ENCODE peak calls at places on chromosome 21, in eight cellular contexts. X is GM12892, S is IMR-90, N is A549, G is lower leg skin, U is breast epithelium, K is tibial nerve, T is adrenal gland. Z is an unnamed sample.

GRCh38 chr21:40254540-40255455 is 387.6 kb downstream of the PCP4 start:
- DNase-seq in K (no peak), N (no peak), G (no peak), S (no peak), T (peak), U (no peak), X (no peak), Z (no peak)

GRCh38 chr21:21045538-21045937 is 47.3 kb downstream of the NCAM2 start:
- DNase-seq in N (no peak), K (no peak), X (no peak), S (peak), G (no peak), T (no peak), U (no peak), Z (no peak)

GRCh38 chr21:22278366-22278765 is 1280.2 kb downstream of the NCAM2 start:
- DNase-seq in T (no peak), N (no peak), S (no peak), U (no peak), X (no peak), K (no peak), G (no peak), Z (no peak)

GRCh38 chr21:39681845-39682244 is 63.1 kb upstream of the IGSF5 start:
- DNase-seq in X (no peak), G (no peak), N (no peak), K (no peak), S (peak), U (no peak), T (no peak), Z (no peak)

GRCh38 chr21:39518055-39518844 is 66.5 kb downstream of the SH3BGR start:
- DNase-seq in S (peak), X (peak), U (peak), T (peak), G (no peak), K (no peak), N (peak), Z (peak)

GRCh38 chr21:38958940-38959685 is 153.4 kb downstream of the ETS2 start:
- DNase-seq in N (no peak), K (no peak), T (peak), X (no peak), S (peak), G (no peak), U (no peak), Z (no peak)

GRCh38 chr21:17660449-17660848 is 47.7 kb upstream of the BTG3 start:
- DNase-seq in S (no peak), G (no peak), T (no peak), N (no peak), U (no peak), X (no peak), K (no peak), Z (no peak)

GRCh38 chr21:39904457-39904856 is 37.2 kb downstream of the PCP4 start:
- DNase-seq in X (no peak), N (no peak), S (no peak), K (no peak), G (peak), U (no peak), T (no peak), Z (no peak)

GRCh38 chr21:39021475-39021832 is 161.8 kb downstream of the PSMG1 start:
- DNase-seq in K (no peak), X (no peak), U (no peak), S (no peak), N (no peak), G (no peak), T (no peak), Z (no peak)

GRCh38 chr21:45359451-45360217 is 45.3 kb upstream of the COL18A1 start:
- DNase-seq in U (no peak), K (no peak), N (no peak), G (no peak), X (no peak), S (no peak), T (no peak), Z (no peak)

GRCh38 chr21:38170283-38170682 is 86.5 kb upstream of the KCNJ15 start:
- DNase-seq in K (no peak), X (no peak), T (peak), S (peak), N (no peak), G (no peak), U (no peak), Z (no peak)

GRCh38 chr21:37829043-37829442 is 87.2 kb downstream of the KCNJ6 start:
- DNase-seq in T (no peak), N (no peak), U (no peak), X (no peak), G (no peak), K (no peak), S (no peak), Z (no peak)

GRCh38 chr21:17931080-17931479 is 111.9 kb upstream of the C21orf91 start:
- DNase-seq in T (no peak), S (no peak), K (no peak), G (no peak), U (no peak), X (no peak), N (no peak), Z (peak)

GRCh38 chr21:21907271-21907670 is 909.1 kb downstream of the NCAM2 start:
- DNase-seq in X (no peak), K (no peak), U (no peak), G (no peak), T (no peak), N (no peak), S (no peak), Z (no peak)

GRCh38 chr21:38097789-38098188 is 159.0 kb upstream of the KCNJ15 start:
- DNase-seq in K (no peak), S (no peak), T (no peak), X (no peak), N (no peak), U (no peak), G (no peak), Z (no peak)

GRCh38 chr21:38972078-38972477 is 166.3 kb downstream of the ETS2 start:
- DNase-seq in S (no peak), X (no peak), U (no peak), T (no peak), K (no peak), N (no peak), G (no peak), Z (no peak)

GRCh38 chr21:27759091-27759659 is 792.3 kb upstream of the ADAMTS5 start:
- DNase-seq in N (no peak), X (no peak), U (no peak), K (no peak), S (no peak), T (peak), G (no peak), Z (no peak)

GRCh38 chr21:25176637-25177412 is 430.5 kb downstream of the MRPL39 start:
- DNase-seq in G (no peak), X (no peak), K (no peak), T (no peak), N (no peak), S (peak), U (no peak), Z (no peak)

GRCh38 chr21:38915546-38915945 is 109.8 kb downstream of the ETS2 start:
- DNase-seq in S (no peak), G (peak), X (no peak), T (no peak), N (no peak), K (no peak), U (no peak), Z (no peak)

GRCh38 chr21:25895565-25896205 is 160.9 kb downstream of the GABPA start:
- DNase-seq in K (no peak), S (peak), G (no peak), U (no peak), T (peak), N (no peak), X (no peak), Z (no peak)

GRCh38 chr21:25387665-25388064 is 219.6 kb downstream of the MRPL39 start:
- DNase-seq in N (no peak), G (no peak), S (no peak), T (no peak), X (no peak), K (no peak), U (no peak), Z (no peak)

GRCh38 chr21:40340357-40340756 is 473.1 kb downstream of the PCP4 start:
- DNase-seq in T (no peak), G (no peak), N (no peak), X (no peak), U (no peak), S (no peak), K (no peak), Z (no peak)

GRCh38 chr21:43865471-43866181 is 603 bp downstream of the AGPAT3 start:
- DNase-seq in T (peak), X (peak), U (no peak), S (peak), N (peak), K (no peak), G (no peak), Z (peak)
- TF ChIP-seq POLR2A in T (no peak), X (no peak), U (no peak), S (no peak), N (no peak), K (no peak), G (no peak), Z (no peak)

GRCh38 chr21:34864370-34865209 is 184.5 kb downstream of the RUNX1 start:
- DNase-seq in G (no peak), T (no peak), K (no peak), U (no peak), S (no peak), X (no peak), N (no peak), Z (no peak)
- TF ChIP-seq POLR2A in G (no peak), T (no peak), K (no peak), U (no peak), S (peak), X (no peak), N (no peak), Z (no peak)

DNA sequence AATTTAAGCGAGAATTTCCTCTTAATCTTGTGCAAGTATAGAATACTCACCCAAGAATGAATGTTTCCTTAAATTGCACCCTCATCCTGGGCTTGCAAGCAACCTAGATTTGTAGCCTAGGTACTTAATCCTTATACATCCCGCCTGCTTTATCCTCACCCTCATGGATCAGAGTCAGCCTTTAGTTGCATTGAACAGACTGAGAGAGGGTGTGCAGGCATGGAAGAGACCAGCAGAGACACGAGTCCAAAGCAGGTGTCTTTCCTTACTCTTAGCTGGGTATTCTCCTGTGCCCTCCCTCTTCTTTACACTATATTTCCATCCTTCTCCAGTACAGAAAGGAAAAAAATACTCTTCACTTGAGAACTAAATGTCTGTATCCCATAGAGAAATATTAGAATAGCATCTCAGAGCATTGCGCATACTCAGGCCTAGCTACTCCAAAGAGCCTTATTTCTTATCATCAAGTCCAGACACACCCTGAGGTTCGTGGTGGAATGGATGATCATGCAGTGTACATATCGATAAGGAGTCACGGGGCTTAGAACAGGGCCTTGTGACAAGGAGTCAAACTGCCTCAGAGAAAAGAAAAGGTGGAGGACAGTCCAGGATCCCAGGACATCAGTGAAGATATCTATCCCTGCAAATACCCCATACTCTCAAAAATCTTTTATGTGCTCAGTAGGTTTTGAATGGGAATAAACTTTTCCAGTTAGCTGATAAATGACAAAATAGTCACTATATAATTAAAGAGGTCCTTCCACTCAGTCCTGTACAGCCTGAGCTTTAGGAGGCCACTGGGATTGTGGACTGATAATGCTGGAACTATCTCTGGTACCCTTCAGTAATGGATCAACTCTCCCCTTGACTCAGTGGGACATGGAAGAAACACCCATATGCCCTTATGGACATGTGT is 297.9 kb downstream of the GRIK1 start:
- DNase-seq in K (no peak), T (no peak), N (no peak), X (no peak), U (no peak), G (no peak), S (no peak), Z (no peak)
- TF ChIP-seq POLR2A in K (no peak), T (no peak), N (no peak), X (no peak), U (no peak), G (no peak), S (no peak), Z (no peak)

DNA sequence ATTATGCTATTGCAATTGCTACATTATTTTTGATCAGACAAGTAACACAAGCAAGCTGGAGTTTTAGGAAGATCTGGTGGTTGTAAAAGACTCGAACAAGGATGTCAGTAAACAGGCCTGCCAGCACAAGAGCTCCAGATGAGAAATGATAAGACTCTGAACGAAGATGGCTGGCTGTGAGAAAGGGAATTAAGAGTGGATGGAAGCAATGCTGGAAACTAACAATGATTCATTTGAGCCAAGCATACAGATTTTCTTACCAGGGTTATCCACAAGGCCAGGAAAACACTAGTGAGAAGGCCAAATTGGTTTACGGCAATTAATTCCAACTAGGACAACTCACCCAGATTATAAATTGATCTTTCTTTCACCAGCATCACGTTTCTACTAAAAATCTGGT is 54.2 kb downstream of the NRIP1 start:
- DNase-seq in N (no peak), K (no peak), G (no peak), X (no peak), U (no peak), T (no peak), S (peak), Z (no peak)
- TF ChIP-seq POLR2A in N (no peak), K (no peak), G (no peak), X (no peak), U (no peak), T (no peak), S (no peak), Z (no peak)

GRCh38 chr21:43005635-43006034 is 31.3 kb downstream of the PKNOX1 start:
- DNase-seq in T (no peak), X (no peak), S (no peak), G (no peak), U (no peak), K (no peak), N (no peak), Z (no peak)
- TF ChIP-seq POLR2A in T (no peak), X (no peak), S (no peak), G (no peak), U (no peak), K (no peak), N (no peak), Z (no peak)

GRCh38 chr21:41865002-41865777 is 14.0 kb downstream of the PRDM15 start:
- DNase-seq in K (no peak), U (no peak), G (no peak), S (no peak), X (peak), T (no peak), N (no peak), Z (no peak)
- TF ChIP-seq POLR2A in K (no peak), U (no peak), G (no peak), S (no peak), X (peak), T (no peak), N (no peak), Z (no peak)

DNA sequence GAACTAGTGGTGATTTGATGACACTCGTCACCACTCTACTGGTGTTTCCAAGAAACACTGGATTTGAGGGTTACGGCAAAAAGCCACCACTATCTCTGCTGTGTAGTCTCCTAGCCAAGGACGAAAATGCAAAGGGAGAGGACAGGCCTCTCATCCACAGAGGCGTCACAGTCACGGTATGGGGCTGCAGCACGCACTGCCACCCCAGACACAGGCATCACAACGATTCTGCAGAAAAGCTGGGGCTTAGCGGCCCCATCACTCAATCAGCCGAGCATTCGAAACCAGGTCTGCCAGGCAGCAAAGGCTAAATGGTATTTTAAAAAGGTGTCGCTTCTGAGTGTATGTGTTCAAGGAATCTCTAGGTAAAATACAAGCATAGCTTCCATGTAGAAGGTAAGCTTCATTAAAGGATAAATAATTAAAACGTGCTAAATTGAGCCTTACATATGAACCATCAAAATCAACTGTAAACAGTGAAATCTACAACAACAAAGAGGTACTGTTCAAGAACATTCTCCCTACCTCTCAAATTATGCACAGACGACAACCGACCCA is 1.4 kb downstream of the RIPK4 start:
- DNase-seq in N (no peak), X (no peak), K (no peak), G (no peak), T (no peak), U (no peak), S (no peak), Z (no peak)
- TF ChIP-seq POLR2A in N (no peak), X (no peak), K (no peak), G (no peak), T (no peak), U (no peak), S (no peak), Z (no peak)

GRCh38 chr21:46368533-46369285 is 44.8 kb downstream of the PCNT start:
- DNase-seq in X (no peak), U (no peak), T (no peak), N (no peak), K (no peak), S (no peak), G (no peak), Z (no peak)
- TF ChIP-seq POLR2A in X (peak), U (no peak), T (no peak), N (no peak), K (no peak), S (no peak), G (no peak), Z (no peak)

GRCh38 chr21:36698160-36699025 is 522 bp upstream of the SIM2 start:
- DNase-seq in K (no peak), T (no peak), S (peak), N (peak), X (peak), U (no peak), G (no peak), Z (no peak)
- TF ChIP-seq POLR2A in K (no peak), T (no peak), S (no peak), N (no peak), X (no peak), U (no peak), G (no peak), Z (no peak)

DNA sequence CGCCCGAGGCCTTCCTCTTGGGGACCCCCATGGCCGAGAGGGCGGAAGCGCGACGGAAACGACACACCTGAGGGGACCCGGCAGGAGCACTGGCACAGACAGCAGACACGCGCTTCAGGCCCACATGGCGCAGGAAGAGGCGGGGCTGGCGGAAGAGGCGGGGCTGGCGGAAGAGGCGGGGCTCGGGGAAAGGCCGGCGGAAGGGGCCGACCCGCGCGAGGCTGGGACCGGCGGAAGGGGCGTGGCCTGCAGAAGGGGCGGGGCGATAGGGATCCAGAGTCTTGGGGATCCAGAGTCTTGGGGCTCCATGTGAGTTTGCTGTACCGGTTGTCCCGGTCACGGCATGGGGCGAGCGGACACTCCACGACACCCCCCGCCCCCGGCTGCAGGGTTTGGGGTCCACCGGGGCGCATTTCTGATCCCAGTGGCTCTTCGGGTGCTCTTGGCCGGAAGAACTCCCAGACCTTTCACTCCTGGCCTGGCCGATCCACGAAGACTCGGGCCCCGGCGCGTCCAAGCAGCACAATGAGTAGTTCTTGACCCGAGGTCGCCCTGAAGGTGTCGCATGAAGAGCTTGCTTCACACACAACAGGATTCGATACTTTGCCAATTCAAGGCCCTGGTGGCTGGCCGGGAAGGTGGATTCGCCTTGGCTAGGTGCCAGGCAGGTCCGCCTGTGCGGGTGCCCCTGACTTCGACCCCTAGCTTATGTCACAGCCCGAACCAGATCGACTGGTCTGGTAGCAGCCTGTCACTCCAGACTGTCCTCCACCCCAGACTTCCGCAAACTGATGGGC is at the start of gene URB1:
- DNase-seq in S (peak), G (peak), X (peak), K (peak), N (peak), U (peak), T (peak), Z (peak)
- TF ChIP-seq POLR2A in S (no peak), G (no peak), X (peak), K (peak), N (peak), U (peak), T (peak), Z (peak)

Z was measured in H54.